ENCODE peak calls at places on chromosomes 6 and 20, in four cellular contexts. V, E, O and U are unnamed samples.

GRCh38 chr6:5732496-5732895 is 274.2 kb downstream of the NRN1 start:
- DNase-seq in E (no peak), V (no peak), O (no peak), U (no peak)

GRCh38 chr6:50825375-50826036 is 6.8 kb downstream of the TFAP2B start:
- DNase-seq in O (no peak), V (no peak), E (peak; percentile 52), U (no peak)

GRCh38 chr6:157860505-157860991 is 37.5 kb downstream of the SNX9 start:
- DNase-seq in V (no peak), E (no peak), O (no peak), U (no peak)

GRCh38 chr6:114140416-114140815 is 169.5 kb upstream of the HDAC2 start:
- DNase-seq in V (no peak), O (no peak), E (peak; percentile 13), U (no peak)

GRCh38 chr6:41706876-41707564 is 28.4 kb downstream of the TFEB start:
- DNase-seq in O (no peak), V (no peak), E (no peak), U (no peak)

GRCh38 chr20:14860410-14860814 is 523.0 kb upstream of the FLRT3 start:
- DNase-seq in V (peak; percentile 76), E (peak; percentile 22), O (no peak), U (no peak)

GRCh38 chr6:84055646-84056045 is 22.1 kb downstream of the MRAP2 start:
- DNase-seq in O (no peak), E (no peak), V (no peak), U (no peak)

GRCh38 chr6:158654498-158654897 is 4.6 kb downstream of the SYTL3 start:
- DNase-seq in E (peak; percentile 72), V (no peak), O (no peak), U (no peak)

GRCh38 chr6:8215631-8216030 is 113.3 kb upstream of the EEF1E1 start:
- DNase-seq in V (no peak), O (no peak), E (no peak), U (no peak)

GRCh38 chr20:37545516-37545915 is 17.8 kb upstream of the BLCAP start:
- DNase-seq in O (no peak), E (no peak), V (no peak), U (no peak)
- H3K4me1 ChIP-seq in O (no peaks in the 10 kb centered on the region), E (peaks cover 11% of the 10 kb centered on the region), V (no peaks in the 10 kb centered on the region), U (no peaks in the 10 kb centered on the region)

DNA sequence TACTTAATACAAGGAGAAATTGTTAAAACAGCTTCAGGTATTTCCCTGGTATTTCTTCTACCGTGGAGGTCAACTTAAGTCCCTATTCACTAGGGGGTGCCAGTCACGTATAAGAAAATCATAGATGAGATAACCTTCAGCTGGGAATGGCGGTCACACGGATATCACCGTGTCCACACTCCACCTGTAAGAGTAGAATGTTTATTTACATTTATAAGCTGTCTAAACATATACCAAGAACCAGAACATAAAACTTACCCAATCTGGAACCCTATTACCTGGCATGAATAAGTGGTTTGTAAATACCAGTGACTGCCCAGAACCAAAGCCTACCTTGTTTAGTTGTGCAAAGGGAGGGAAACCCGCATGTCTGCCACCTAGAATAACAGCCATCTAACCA is 1.9 kb upstream of the ELOVL4 start:
- DNase-seq in O (peak; percentile 66), V (peak; percentile 92), E (peak; percentile 83), U (no peak)
- H3K4me3 ChIP-seq in O (no peak overlapping the region), V (no peak overlapping the region), E (no peak overlapping the region), U (no peak overlapping the region)

GRCh38 chr6:10403385-10404106 is 11.3 kb downstream of the TFAP2A start:
- DNase-seq in E (no peak), V (no peak), O (no peak), U (no peak)
- H3K4me1 ChIP-seq in E (no peaks in the 10 kb centered on the region), V (no peaks in the 10 kb centered on the region), O (no peaks in the 10 kb centered on the region), U (peaks cover 5% of the 10 kb centered on the region)

DNA sequence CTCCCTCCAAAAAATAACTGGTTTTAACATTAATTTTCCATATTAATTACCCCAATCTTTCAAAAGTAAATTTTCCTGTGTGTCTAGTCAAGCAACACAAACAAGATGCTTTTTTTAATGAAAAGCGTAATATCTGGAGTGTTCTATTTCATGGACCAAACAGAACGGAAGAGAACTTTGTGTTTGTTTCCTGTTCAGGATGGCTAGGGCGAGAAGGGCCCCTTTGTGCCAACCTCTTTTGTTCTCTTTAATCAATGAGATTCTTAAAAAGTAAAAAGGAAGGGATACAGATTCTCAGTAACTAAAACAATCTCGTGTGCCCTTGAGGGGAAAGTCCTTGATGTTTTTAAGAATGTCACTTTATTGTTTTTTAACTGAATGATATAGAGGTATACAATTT is 55.7 kb downstream of the GNAS start:
- DNase-seq in E (no peak), V (no peak), O (no peak), U (no peak)
- H3K4me3 ChIP-seq in E (no peak overlapping the region), V (no peak overlapping the region), O (no peak overlapping the region), U (no peak overlapping the region)

DNA sequence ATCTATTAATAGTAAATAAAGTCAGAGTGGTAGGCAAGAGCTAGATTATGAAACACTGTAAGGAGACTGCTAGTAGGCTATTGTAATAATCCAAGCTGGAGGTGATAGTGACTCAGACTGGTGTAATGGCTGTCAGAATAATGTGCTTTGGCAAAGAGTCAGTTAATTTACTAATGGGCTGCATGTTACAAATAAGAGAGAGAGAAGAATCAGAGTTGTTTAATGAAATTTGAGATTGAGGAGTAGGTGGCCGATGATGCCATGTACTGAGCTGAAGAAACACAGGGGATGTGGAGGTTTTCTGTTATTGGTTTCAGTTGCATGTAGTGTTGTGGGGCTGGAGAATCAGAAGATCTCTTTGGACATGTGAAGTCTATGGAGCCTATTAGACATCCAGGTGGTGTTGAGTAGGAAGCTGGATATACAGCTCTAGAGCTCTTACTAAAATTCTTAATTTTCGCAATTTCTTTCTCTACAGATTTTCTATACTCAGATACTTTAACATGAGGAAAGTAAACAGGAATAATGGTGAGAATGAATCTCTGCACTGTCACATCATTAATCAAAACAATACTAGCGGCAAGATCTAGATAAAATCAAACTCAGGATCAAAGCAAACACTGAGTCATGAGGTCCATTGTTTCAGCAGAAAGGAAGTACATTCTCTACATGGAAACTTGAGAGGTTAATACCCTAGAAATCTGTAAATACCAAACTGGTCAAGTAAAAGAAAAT is 167.7 kb downstream of the SIM1 start:
- DNase-seq in O (no peak), E (no peak), V (no peak), U (no peak)
- H3K4me1 ChIP-seq in O (no peaks in the 10 kb centered on the region), E (peaks cover 11% of the 10 kb centered on the region), V (peaks cover 7% of the 10 kb centered on the region), U (no peaks in the 10 kb centered on the region)